ENCODE peak calls at places on chromosomes 5 and 9, in nine cellular contexts. D is memory B cell, E is left ventricle myocardium superior, F is GM04504, V is substantia nigra, O is choroid plexus epithelial cell, Z is heart left ventricle, S is ELR, P is NCI-H82. X is an unnamed sample.

GRCh38 chr5:3311443-3311842 is 284.2 kb upstream of the IRX1 start:
- DNase-seq in Z (no peak), E (no peak), F (no peak), O (no peak), P (no peak), D (no peak), S (no peak), V (no peak), X (no peak)

GRCh38 chr5:7592910-7593309 is 197.0 kb downstream of the ADCY2 start:
- DNase-seq in P (peak; percentile 14), V (no peak), S (peak; percentile 1), O (no peak), Z (no peak), F (no peak), E (no peak), D (no peak), X (no peak)

GRCh38 chr9:133406039-133406438 is 11.8 kb downstream of the REXO4 start:
- DNase-seq in P (no peak), V (no peak), S (no peak), F (no peak), D (no peak), Z (no peak), E (no peak), O (no peak), X (no peak)

GRCh38 chr5:78387468-78388153 is 27.2 kb downstream of the SCAMP1 start:
- DNase-seq in V (no peak), P (no peak), D (no peak), F (no peak), O (no peak), Z (peak; percentile 33), S (no peak), E (no peak), X (no peak)

GRCh38 chr9:119369670-119370366 is 583 bp upstream of the BRINP1 start:
- DNase-seq in P (peak; percentile 55), F (no peak), O (no peak), Z (no peak), S (no peak), D (no peak), E (no peak), V (no peak), X (no peak)

GRCh38 chr9:10050016-10050415 is 562.8 kb downstream of the PTPRD start:
- DNase-seq in D (no peak), Z (no peak), S (no peak), V (no peak), O (peak; percentile 14), F (no peak), P (no peak), E (no peak), X (no peak)

GRCh38 chr5:95486185-95486584 is 68.6 kb downstream of the SKIC3 start:
- DNase-seq in Z (no peak), V (no peak), O (no peak), F (no peak), S (no peak), P (no peak), D (no peak), E (no peak), X (no peak)

GRCh38 chr9:89372230-89372816 is 54.0 kb downstream of the SECISBP2 start:
- DNase-seq in S (peak; percentile 9), F (no peak), Z (no peak), O (no peak), P (peak; percentile 21), V (no peak), D (no peak), E (no peak), X (no peak)

GRCh38 chr5:131430794-131431193 is 166.9 kb downstream of the CDC42SE2 start:
- DNase-seq in D (no peak), F (peak; percentile 7), V (no peak), O (peak; percentile 16), P (no peak), E (no peak), S (peak; percentile 25), Z (no peak), X (no peak)

GRCh38 chr5:127813633-127814171 is 110.5 kb downstream of the CCDC192 start:
- DNase-seq in V (no peak), P (peak; percentile 21), S (peak; percentile 77), D (no peak), E (no peak), F (peak; percentile 49), O (peak; percentile 90), Z (no peak), X (no peak)

GRCh38 chr9:35070823-35071813 is 1.3 kb downstream of the VCP start:
- DNase-seq in F (no peak), V (no peak), D (no peak), O (peak; percentile 49), S (peak; percentile 61), E (no peak), Z (no peak), P (no peak), X (no peak)

GRCh38 chr5:132261881-132262845 is 4.7 kb downstream of the PDLIM4 start:
- DNase-seq in S (no peak), E (no peak), D (no peak), P (no peak), Z (no peak), O (no peak), F (no peak), V (no peak), X (no peak)

GRCh38 chr9:26471271-26471670 is 421.3 kb downstream of the CAAP1 start:
- DNase-seq in P (no peak), Z (no peak), D (no peak), S (no peak), O (no peak), F (no peak), E (no peak), V (no peak), X (no peak)

GRCh38 chr5:68749648-68750047 is 344.2 kb upstream of the SLC30A5 start:
- DNase-seq in E (no peak), S (no peak), F (no peak), D (no peak), P (no peak), V (no peak), Z (no peak), O (no peak), X (no peak)

GRCh38 chr9:110104201-110104845 is 103.6 kb downstream of the C9orf152 start:
- DNase-seq in S (no peak), Z (no peak), E (no peak), F (no peak), O (peak; percentile 80), P (no peak), D (no peak), V (no peak), X (no peak)

GRCh38 chr9:107883496-107884120 is 394.0 kb upstream of the KLF4 start:
- DNase-seq in Z (no peak), O (no peak), D (no peak), V (no peak), F (no peak), S (peak; percentile 13), P (no peak), E (no peak), X (no peak)

GRCh38 chr5:891837-892389 is 688 bp downstream of the BRD9 start:
- DNase-seq in E (no peak), P (peak; percentile 22), V (no peak), D (no peak), Z (no peak), F (no peak), S (peak; percentile 48), O (peak; percentile 21), X (peak; percentile 22)

GRCh38 chr9:73009649-73010288 is 56.9 kb upstream of the ALDH1A1 start:
- DNase-seq in D (no peak), S (peak; percentile 3), E (no peak), O (peak; percentile 7), F (no peak), V (no peak), Z (no peak), P (peak; percentile 43), X (no peak)

GRCh38 chr5:175842947-175843793 is 28.2 kb upstream of the CPLX2 start:
- DNase-seq in O (peak; percentile 83), Z (no peak), S (peak; percentile 85), D (no peak), F (peak; percentile 26), V (no peak), P (peak; percentile 74), E (no peak), X (no peak)

GRCh38 chr9:99093492-99093791 is 11.5 kb upstream of the TGFBR1 start:
- DNase-seq in P (no peak), Z (no peak), E (no peak), F (no peak), V (no peak), S (no peak), O (no peak), D (no peak), X (no peak)

GRCh38 chr5:56569576-56569975 is 245.8 kb upstream of the MAP3K1 start:
- DNase-seq in Z (no peak), F (peak; percentile 12), D (no peak), V (no peak), S (peak; percentile 22), P (no peak), O (peak; percentile 77), E (no peak), X (no peak)

GRCh38 chr9:121269888-121270254 is 1.9 kb downstream of the GSN start:
- DNase-seq in E (no peak), O (no peak), S (peak; percentile 45), D (no peak), P (no peak), F (no peak), V (no peak), Z (no peak), X (no peak)

GRCh38 chr9:100216178-100216787 is 117.2 kb downstream of the INVS start:
- DNase-seq in E (no peak), V (peak; percentile 36), O (peak; percentile 76), Z (peak; percentile 27), D (peak; percentile 63), S (peak; percentile 68), P (peak; percentile 73), F (no peak), X (peak; percentile 37)

GRCh38 chr5:40743771-40744170 is 12.0 kb downstream of the TTC33 start:
- DNase-seq in F (no peak), E (no peak), D (no peak), V (no peak), P (no peak), Z (no peak), S (no peak), O (no peak), X (no peak)

GRCh38 chr5:24788829-24789509 is 144.2 kb upstream of the CDH10 start:
- DNase-seq in D (no peak), F (peak; percentile 90), P (no peak), Z (no peak), V (no peak), O (peak; percentile 0), S (peak; percentile 41), E (no peak), X (no peak)

GRCh38 chr9:109120204-109120789 is 550 bp upstream of the TMEM245 start:
- DNase-seq in O (no peak), F (no peak), S (peak; percentile 9), E (no peak), Z (no peak), V (no peak), P (no peak), D (no peak), X (no peak)

GRCh38 chr5:116038817-116039216 is 6.5 kb downstream of the ARL14EPL start:
- DNase-seq in S (no peak), E (no peak), O (no peak), D (peak; percentile 59), F (no peak), Z (no peak), V (no peak), P (no peak), X (peak; percentile 43)

GRCh38 chr5:181173027-181173419 is 25.6 kb downstream of the OR2V2 start:
- DNase-seq in E (no peak), Z (no peak), V (no peak), F (no peak), P (no peak), D (no peak), S (no peak), O (no peak), X (no peak)

GRCh38 chr9:17611921-17612320 is 33.1 kb downstream of the SH3GL2 start:
- DNase-seq in F (no peak), Z (no peak), S (no peak), O (no peak), V (no peak), E (no peak), P (no peak), D (no peak), X (no peak)